ENCODE peak calls at places on chromosomes 3 and 15, in eight cellular contexts. C, G, F, R, U, X, Y and V are unnamed samples.

GRCh38 chr3:117150628-117151027 is 441.0 kb downstream of the TUSC7 start:
- DNase-seq in U (no peak), X (no peak), G (no peak), R (no peak), C (peak; percentile 31), F (no peak), Y (no peak), V (no peak)

GRCh38 chr3:10933470-10933957 is 59.0 kb upstream of the SLC6A1 start:
- DNase-seq in F (no peak), X (no peak), Y (no peak), U (peak; percentile 38), C (no peak), R (no peak), G (no peak), V (peak; percentile 47)

GRCh38 chr3:126671521-126671920 is 16.6 kb upstream of the TXNRD3 start:
- DNase-seq in R (no peak), U (no peak), C (no peak), F (no peak), G (no peak), X (no peak), Y (no peak), V (no peak)

GRCh38 chr3:52777959-52778805 is 783 bp downstream of the ITIH1 start:
- DNase-seq in R (peak; percentile 7), U (peak; percentile 41), C (no peak), F (no peak), X (no peak), G (peak; percentile 3), Y (no peak), V (no peak)

GRCh38 chr3:27661813-27662212 is 60.3 kb downstream of the EOMES start:
- DNase-seq in F (no peak), C (no peak), X (no peak), Y (no peak), R (no peak), U (no peak), G (no peak), V (no peak)

GRCh38 chr3:46706771-46707582 is 5.8 kb downstream of the TMIE start:
- DNase-seq in R (peak; percentile 12), X (no peak), Y (peak; percentile 2), U (peak; percentile 48), F (peak; percentile 9), C (no peak), G (peak; percentile 5), V (peak; percentile 44)

GRCh38 chr15:43493687-43494472 is 924 bp upstream of the TP53BP1 start:
- DNase-seq in X (no peak), Y (no peak), F (no peak), G (no peak), R (no peak), U (no peak), C (no peak), V (no peak)

GRCh38 chr3:18559323-18559972 is 134.3 kb upstream of the SATB1 start:
- DNase-seq in G (peak; percentile 19), R (no peak), U (no peak), F (no peak), Y (peak; percentile 42), X (no peak), C (peak; percentile 29), V (no peak)

GRCh38 chr3:24088782-24089181 is 143.7 kb downstream of the NR1D2 start:
- DNase-seq in U (no peak), X (no peak), F (no peak), R (no peak), Y (no peak), C (no peak), G (no peak), V (no peak)

DNA sequence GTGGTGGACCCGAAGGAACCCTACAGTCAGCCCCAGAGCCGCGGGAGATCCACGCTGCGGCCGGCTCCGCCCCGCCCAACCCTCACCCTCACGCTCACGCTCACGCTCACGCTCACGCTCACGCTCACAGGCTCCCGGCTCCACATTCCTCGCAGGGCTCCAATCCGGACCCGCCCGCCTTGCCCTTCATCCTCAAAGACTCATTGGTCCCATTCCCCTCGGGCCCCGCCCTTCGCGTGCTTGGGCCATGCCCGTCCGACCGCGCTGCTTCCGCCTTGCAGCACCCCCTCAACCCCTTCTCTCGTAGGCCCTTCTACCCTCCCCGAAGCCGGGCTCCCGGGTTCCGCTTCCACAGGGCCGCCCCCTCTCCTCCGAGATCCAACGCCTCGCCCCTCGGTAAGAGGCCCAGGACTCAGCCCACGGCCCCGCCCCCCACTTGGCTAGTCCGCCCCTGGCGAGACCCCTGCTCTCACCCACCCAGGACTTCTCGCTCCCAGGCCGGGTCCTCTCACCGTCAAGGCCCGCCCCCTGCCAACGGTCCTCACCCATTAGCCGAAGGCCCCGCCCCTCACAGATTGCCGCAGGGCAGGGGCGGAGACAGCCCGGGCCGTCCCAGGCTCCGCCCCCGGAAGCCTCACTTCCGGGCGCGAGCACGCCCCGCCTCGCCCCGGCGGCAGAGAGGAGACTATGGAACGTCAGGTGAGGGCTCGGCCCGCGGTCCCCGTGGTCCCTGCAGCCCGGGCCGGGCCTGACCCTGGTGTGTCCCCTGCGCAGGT is at the start of gene APEH:
- DNase-seq in G (peak; percentile 98), C (peak; percentile 99), Y (peak; percentile 99), X (peak; percentile 98), R (peak; percentile 93), F (peak; percentile 95), U (peak; percentile 98), V (peak; percentile 97)
- TF ChIP-seq POLR2A in G (peak; percentile 93), C (peak; percentile 69), Y (peak; percentile 79), X (peak; percentile 31), R (peak; percentile 76), F (no peak), U (peak; percentile 43), V (no peak)

GRCh38 chr15:75452364-75452967 is 976 bp upstream of the SIN3A start:
- DNase-seq in F (peak; percentile 85), Y (peak; percentile 90), C (peak; percentile 92), R (peak; percentile 90), G (peak; percentile 92), U (peak; percentile 95), X (no peak), V (peak; percentile 93)

GRCh38 chr15:75451202-75451673 is 252 bp downstream of the SIN3A start:
- DNase-seq in U (no peak), F (no peak), C (no peak), R (no peak), Y (no peak), X (no peak), G (no peak), V (peak; percentile 89)

GRCh38 chr15:75449585-75450306 is 1.7 kb downstream of the SIN3A start:
- DNase-seq in Y (no peak), R (no peak), U (no peak), C (peak; percentile 31), X (no peak), G (no peak), F (no peak), V (no peak)

GRCh38 chr15:75451674-75452363 is at the start of gene SIN3A:
- DNase-seq in C (peak; percentile 100), R (peak; percentile 99), X (peak; percentile 60), U (peak; percentile 100), G (peak; percentile 99), Y (peak; percentile 99), F (peak; percentile 99), V (peak; percentile 100)

DNA sequence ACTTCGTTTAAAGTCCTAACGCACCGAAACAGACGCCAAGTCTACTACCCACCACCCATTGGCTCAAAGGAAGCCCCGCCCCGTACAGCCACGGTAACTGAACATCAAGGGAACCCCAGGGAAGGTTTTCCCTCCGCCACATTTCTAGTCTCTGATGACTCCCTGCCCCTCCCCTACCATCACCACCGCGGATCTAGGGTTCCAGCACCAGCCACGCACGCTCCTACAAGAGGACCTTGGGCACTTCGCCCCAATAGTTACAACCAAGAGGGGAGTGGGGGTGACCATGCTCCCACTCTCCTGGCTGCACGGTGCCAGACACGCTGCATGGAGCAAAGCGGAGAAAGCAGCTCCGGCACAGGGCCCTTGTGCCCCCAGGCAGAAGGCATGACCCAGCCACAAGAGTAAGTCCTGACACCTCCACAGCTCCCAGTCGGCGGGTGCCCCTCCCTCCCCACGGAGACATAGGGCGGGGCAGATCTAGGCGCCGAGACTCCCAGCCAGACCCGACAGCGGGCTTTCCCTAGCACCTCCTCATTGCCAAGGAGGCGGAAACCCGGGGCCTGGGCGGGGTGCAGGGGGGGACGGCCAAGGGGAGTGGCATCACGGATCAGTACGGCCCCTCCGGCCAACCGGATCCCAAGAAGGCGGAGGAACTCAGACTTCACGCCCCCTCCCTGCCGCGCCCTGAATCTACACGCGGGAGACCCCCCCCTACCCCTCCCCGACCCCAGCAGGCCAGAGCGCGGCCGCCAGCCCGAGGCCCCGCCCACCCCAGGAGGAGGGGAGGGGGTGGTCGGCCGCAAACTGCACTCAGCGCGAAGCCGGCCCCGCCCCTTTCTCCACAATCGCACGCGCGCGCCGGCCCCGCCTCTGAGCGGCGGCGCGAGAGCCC is 936 bp downstream of the SIN3A start:
- DNase-seq in F (peak; percentile 97), R (peak; percentile 98), U (peak; percentile 99), G (peak; percentile 98), Y (peak; percentile 96), X (peak; percentile 49), C (peak; percentile 98), V (peak; percentile 100)
- TF ChIP-seq POLR2A in F (no peak), R (no peak), U (no peak), G (peak; percentile 33), Y (peak; percentile 35), X (no peak), C (peak; percentile 54), V (no peak)

GRCh38 chr3:129602730-129603560 is 3.5 kb downstream of the PLXND1 start:
- DNase-seq in R (peak; percentile 92), Y (peak; percentile 77), G (peak; percentile 56), U (peak; percentile 91), C (peak; percentile 88), F (peak; percentile 84), X (no peak), V (peak; percentile 93)
- TF ChIP-seq POLR2A in R (peak; percentile 34), Y (peak; percentile 33), G (peak; percentile 26), U (no peak), C (peak; percentile 30), F (no peak), X (no peak), V (no peak)

GRCh38 chr3:146308222-146308621 is 57.3 kb upstream of the PLSCR4 start:
- DNase-seq in G (no peak), R (no peak), C (peak; percentile 16), U (no peak), F (no peak), X (no peak), Y (no peak), V (no peak)

GRCh38 chr3:146313411-146314111 is 62.7 kb upstream of the PLSCR4 start:
- DNase-seq in R (no peak), Y (no peak), F (no peak), C (no peak), X (no peak), U (no peak), G (no peak), V (no peak)

GRCh38 chr3:146306024-146306423 is 55.1 kb upstream of the PLSCR4 start:
- DNase-seq in X (no peak), F (no peak), C (no peak), R (no peak), U (no peak), G (no peak), Y (no peak), V (no peak)

DNA sequence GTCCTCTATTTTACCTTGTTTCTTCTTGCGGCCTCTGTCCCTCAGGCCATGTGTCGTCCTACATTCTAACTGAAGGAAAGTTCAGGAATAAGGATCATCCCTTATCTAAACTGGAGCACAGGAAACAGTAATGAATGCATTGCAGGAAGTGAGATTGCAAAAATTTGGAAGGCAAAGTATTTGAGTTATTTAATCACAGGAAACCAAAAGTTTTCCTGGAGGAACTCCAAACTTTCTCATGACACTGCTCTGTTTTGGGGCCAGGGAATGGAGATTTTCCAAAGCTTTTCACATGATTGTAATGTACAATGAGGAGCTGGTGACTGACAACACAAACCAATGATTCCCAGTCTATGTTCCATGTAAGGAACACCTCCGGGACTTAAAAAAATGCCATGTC is 57.8 kb upstream of the PLSCR4 start:
- DNase-seq in R (no peak), G (no peak), C (peak; percentile 25), X (no peak), F (no peak), U (no peak), Y (no peak), V (no peak)
- TF ChIP-seq POLR2A in R (no peak), G (no peak), C (no peak), X (no peak), F (no peak), U (no peak), Y (no peak), V (no peak)